ENCODE peak calls at places on chromosomes 13 and 19, in nine cellular contexts. V is tibial artery, W is brain microvascular endothelial cell, I is spleen, C is uterus, D is ovary, Y is HL-60, O is mammary epithelial cell, L is PC-3. U is an unnamed sample.

GRCh38 chr19:50896591-50897190 is 14.5 kb downstream of the KLK4 start:
- DNase-seq in V (no peak), W (peak), I (peak), C (no peak), D (no peak), Y (no peak), O (peak), L (peak), U (no peak)

GRCh38 chr19:44677019-44677809 is 5.9 kb downstream of the CEACAM19 start:
- DNase-seq in V (no peak), W (peak), I (no peak), C (no peak), D (no peak), Y (no peak), O (peak), L (peak), U (no peak)

GRCh38 chr13:96053003-96053703 is at the start of gene UGGT2:
- DNase-seq in V (peak), W (peak), I (peak), C (peak), D (peak), Y (peak), O (peak), L (peak), U (peak)

GRCh38 chr13:113912596-113912995 is 48.7 kb upstream of the GAS6 start:
- DNase-seq in V (no peak), W (no peak), I (no peak), C (no peak), D (no peak), Y (no peak), O (no peak), L (no peak), U (no peak)

GRCh38 chr19:14814982-14815381 is 20.0 kb downstream of the OR7A5 start:
- DNase-seq in V (no peak), W (no peak), I (no peak), C (no peak), D (no peak), Y (no peak), O (no peak), L (no peak), U (no peak)

GRCh38 chr13:21399741-21400140 is 59.4 kb downstream of the ZDHHC20 start:
- DNase-seq in V (no peak), W (peak), I (no peak), C (no peak), D (no peak), Y (no peak), O (peak), L (peak), U (no peak)

GRCh38 chr13:27334774-27335490 is 64.3 kb downstream of the RASL11A start:
- DNase-seq in V (no peak), W (peak), I (no peak), C (no peak), D (no peak), Y (no peak), O (no peak), L (no peak), U (peak)

GRCh38 chr13:113065406-113066141 is 40.0 kb upstream of the F7 start:
- DNase-seq in V (no peak), W (no peak), I (no peak), C (no peak), D (no peak), Y (no peak), O (no peak), L (no peak), U (no peak)

GRCh38 chr19:50835103-50835784 is 1.9 kb upstream of the KLK15 start:
- DNase-seq in V (no peak), W (no peak), I (no peak), C (no peak), D (no peak), Y (no peak), O (peak), L (no peak), U (no peak)

GRCh38 chr19:14030997-14031718 is 404 bp upstream of the IL27RA start:
- DNase-seq in V (no peak), W (no peak), I (no peak), C (no peak), D (no peak), Y (no peak), O (no peak), L (no peak), U (no peak)

GRCh38 chr19:16232127-16232526 is 34.4 kb downstream of the AP1M1 start:
- DNase-seq in V (no peak), W (no peak), I (no peak), C (no peak), D (no peak), Y (no peak), O (no peak), L (no peak), U (no peak)

GRCh38 chr13:34347784-34348573 is 530.0 kb downstream of the RFC3 start:
- DNase-seq in V (no peak), W (no peak), I (no peak), C (no peak), D (no peak), Y (no peak), O (peak), L (peak), U (no peak)
- TF ChIP-seq CTCF in V (no peak), W (no peak), I (no peak), C (no peak), D (no peak), Y (no peak), O (no peak), L (peak), U (no peak)

DNA sequence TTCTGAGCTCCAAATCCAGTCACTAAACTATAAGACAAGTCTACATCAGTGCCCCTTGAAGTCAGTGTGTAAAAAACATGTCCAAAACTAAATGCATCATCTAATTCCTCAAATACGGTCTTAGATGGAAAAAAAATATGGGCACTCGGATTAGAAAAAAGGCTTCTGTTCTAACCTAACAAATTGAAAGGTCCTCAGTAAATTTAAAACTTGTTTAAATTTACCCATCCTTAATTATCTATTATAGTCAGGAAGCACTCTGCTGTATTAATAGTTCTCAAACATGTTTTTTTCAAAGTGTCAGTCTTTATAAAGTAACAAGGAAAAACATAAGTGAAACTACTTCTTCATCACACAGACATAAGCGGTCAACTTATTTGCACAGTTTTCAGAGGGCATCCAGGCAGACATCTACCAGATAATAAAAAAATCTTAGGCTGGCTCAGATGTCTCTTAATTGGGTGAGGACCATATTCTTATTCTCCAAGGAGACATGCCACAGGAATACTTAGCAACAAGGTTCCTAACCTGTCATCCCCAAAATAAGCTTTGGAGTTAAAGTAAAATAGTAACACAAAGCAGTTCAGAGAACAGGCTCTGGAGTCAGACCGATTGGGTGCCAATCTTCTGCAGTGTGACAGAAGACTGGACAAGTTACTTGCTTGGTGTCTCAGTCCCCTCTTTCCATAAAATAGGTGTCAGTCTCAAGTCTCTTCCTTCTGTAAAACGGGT is 33.4 kb downstream of the ELF1 start:
- DNase-seq in V (no peak), W (no peak), I (no peak), C (no peak), D (no peak), Y (no peak), O (no peak), L (no peak), U (no peak)
- H3K4me3 ChIP-seq in V (no peak), W (no peak), I (no peak), C (no peak), D (no peak), Y (no peak), O (no peak), L (no peak), U (no peak)

GRCh38 chr13:75703768-75704167 is 67.6 kb downstream of the LMO7 start:
- DNase-seq in V (no peak), W (no peak), I (no peak), C (no peak), D (no peak), Y (no peak), O (no peak), L (no peak), U (no peak)
- H3K27ac ChIP-seq in V (no peak), W (peak), I (no peak), C (no peak), D (no peak), Y (no peak), O (no peak), L (peak), U (no peak)

GRCh38 chr19:19534556-19535265 is 3.4 kb upstream of the CILP2 start:
- DNase-seq in V (no peak), W (no peak), I (no peak), C (no peak), D (no peak), Y (no peak), O (no peak), L (no peak), U (no peak)

GRCh38 chr19:19531951-19532805 is 3.5 kb downstream of the YJEFN3 start:
- DNase-seq in V (peak), W (peak), I (peak), C (peak), D (peak), Y (peak), O (peak), L (peak), U (no peak)

GRCh38 chr19:19532806-19533701 is 4.3 kb downstream of the YJEFN3 start:
- DNase-seq in V (no peak), W (no peak), I (no peak), C (no peak), D (no peak), Y (no peak), O (no peak), L (no peak), U (no peak)

GRCh38 chr19:19535311-19536191 is 2.5 kb upstream of the CILP2 start:
- DNase-seq in V (no peak), W (no peak), I (peak), C (no peak), D (no peak), Y (no peak), O (no peak), L (no peak), U (no peak)

DNA sequence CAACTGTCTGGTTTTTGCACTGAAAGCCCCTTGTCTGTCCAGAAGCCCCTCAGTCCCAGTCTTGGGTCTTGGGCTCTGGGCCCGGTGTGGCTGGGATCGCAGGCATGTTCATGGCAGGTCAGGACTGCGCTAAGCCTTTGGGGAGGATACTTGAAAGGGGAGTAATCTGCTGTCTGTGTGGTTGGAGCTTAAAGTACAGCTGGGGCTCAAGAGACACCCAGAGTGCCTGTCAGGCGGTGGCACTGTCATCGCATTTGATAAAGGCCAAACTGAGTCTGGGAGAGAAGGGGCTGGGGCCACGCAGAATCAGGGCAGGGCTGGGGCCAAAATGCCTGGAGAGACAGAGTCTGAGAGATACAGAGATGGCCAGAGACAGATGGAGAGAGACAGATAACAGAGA is 4.2 kb upstream of the CILP2 start:
- DNase-seq in V (no peak), W (no peak), I (no peak), C (no peak), D (no peak), Y (no peak), O (no peak), L (no peak), U (no peak)
- TF ChIP-seq CTCF in V (no peak), W (no peak), I (no peak), C (no peak), D (no peak), Y (no peak), O (no peak), L (no peak), U (no peak)